ENCODE peak calls at places on chromosomes 13 and 19, in eight cellular contexts. F is adrenal gland, U is A549, O is stomach, T is Peyer's patch, X is sigmoid colon, M is transverse colon, I is uterus. A is an unnamed sample. For H3K4me1, the result is how much of the 10 kb centered on the place peaks cover.

GRCh38 chr13:39892731-39893293 is 237.3 kb downstream of the COG6 start:
- DNase-seq in F (no peak), U (no peak), O (no peak), T (peak), X (no peak), M (no peak), I (peak), A (peak)

GRCh38 chr13:40304391-40304790 is 362.1 kb downstream of the FOXO1 start:
- DNase-seq in F (no peak), U (no peak), O (no peak), T (no peak), X (no peak), M (no peak), I (no peak), A (no peak)

GRCh38 chr19:38061294-38061693 is 154.3 kb downstream of the SIPA1L3 start:
- DNase-seq in F (no peak), U (peak), O (no peak), T (no peak), X (no peak), M (no peak), I (no peak), A (no peak)

GRCh38 chr13:51249254-51249653 is 27.1 kb downstream of the FAM124A start:
- DNase-seq in F (no peak), U (no peak), O (no peak), T (no peak), X (no peak), M (no peak), I (no peak), A (no peak)

GRCh38 chr19:39934584-39935233 is at the start of gene FCGBP:
- DNase-seq in F (no peak), U (no peak), O (peak), T (peak), X (peak), M (peak), I (no peak), A (no peak)

GRCh38 chr13:110617326-110618072 is 2.2 kb downstream of the NAXD start:
- DNase-seq in F (peak), U (no peak), O (peak), T (peak), X (peak), M (peak), I (peak), A (no peak)

GRCh38 chr13:110409581-110409992 is 102.5 kb downstream of the COL4A2 start:
- DNase-seq in F (peak), U (no peak), O (no peak), T (no peak), X (no peak), M (no peak), I (peak), A (peak)

GRCh38 chr19:4555657-4556561 is 3.6 kb downstream of the SEMA6B start:
- DNase-seq in F (no peak), U (peak), O (no peak), T (peak), X (no peak), M (peak), I (no peak), A (no peak)

GRCh38 chr13:97194473-97194872 is 27.7 kb upstream of the MBNL2 start:
- DNase-seq in F (no peak), U (no peak), O (no peak), T (no peak), X (no peak), M (no peak), I (no peak), A (no peak)

GRCh38 chr19:53664152-53664551 is 32.4 kb downstream of the DPRX start:
- DNase-seq in F (no peak), U (no peak), O (no peak), T (no peak), X (no peak), M (no peak), I (no peak), A (no peak)

GRCh38 chr19:56603829-56604228 is 8.7 kb downstream of the ZNF71 start:
- DNase-seq in F (no peak), U (no peak), O (no peak), T (no peak), X (no peak), M (no peak), I (no peak), A (peak)

GRCh38 chr19:49097453-49098288 is 12.4 kb downstream of the SNRNP70 start:
- DNase-seq in F (peak), U (peak), O (peak), T (peak), X (peak), M (peak), I (peak), A (peak)

GRCh38 chr13:24495151-24495729 is 17.3 kb downstream of the PARP4 start:
- DNase-seq in F (no peak), U (no peak), O (no peak), T (no peak), X (no peak), M (no peak), I (no peak), A (no peak)

GRCh38 chr13:27353166-27353583 is 71.2 kb upstream of the GTF3A start:
- DNase-seq in F (no peak), U (no peak), O (no peak), T (no peak), X (no peak), M (no peak), I (no peak), A (no peak)

GRCh38 chr13:25069236-25069635 is 26.7 kb upstream of the PABPC3 start:
- DNase-seq in F (no peak), U (no peak), O (no peak), T (no peak), X (no peak), M (no peak), I (no peak), A (no peak)

GRCh38 chr13:34943675-34944634 is 1.9 kb downstream of the NBEA start:
- DNase-seq in F (no peak), U (no peak), O (no peak), T (no peak), X (no peak), M (no peak), I (no peak), A (no peak)

GRCh38 chr13:93169980-93170379 is 56.6 kb upstream of the GPC6 start:
- DNase-seq in F (no peak), U (peak), O (no peak), T (no peak), X (no peak), M (no peak), I (no peak), A (no peak)

GRCh38 chr13:40777166-40777956 is 6.4 kb upstream of the MRPS31 start:
- DNase-seq in F (peak), U (peak), O (no peak), T (peak), X (no peak), M (peak), I (peak), A (no peak)

GRCh38 chr13:94617389-94618000 is 15.8 kb downstream of the GPR180 start:
- DNase-seq in F (no peak), U (no peak), O (no peak), T (no peak), X (no peak), M (no peak), I (no peak), A (no peak)

GRCh38 chr13:37406031-37406430 is 192.5 kb downstream of the POSTN start:
- DNase-seq in F (no peak), U (no peak), O (no peak), T (no peak), X (no peak), M (no peak), I (no peak), A (no peak)

GRCh38 chr13:73741111-73741510 is 393.1 kb downstream of the KLF12 start:
- DNase-seq in F (no peak), U (no peak), O (no peak), T (no peak), X (no peak), M (no peak), I (no peak), A (no peak)

DNA sequence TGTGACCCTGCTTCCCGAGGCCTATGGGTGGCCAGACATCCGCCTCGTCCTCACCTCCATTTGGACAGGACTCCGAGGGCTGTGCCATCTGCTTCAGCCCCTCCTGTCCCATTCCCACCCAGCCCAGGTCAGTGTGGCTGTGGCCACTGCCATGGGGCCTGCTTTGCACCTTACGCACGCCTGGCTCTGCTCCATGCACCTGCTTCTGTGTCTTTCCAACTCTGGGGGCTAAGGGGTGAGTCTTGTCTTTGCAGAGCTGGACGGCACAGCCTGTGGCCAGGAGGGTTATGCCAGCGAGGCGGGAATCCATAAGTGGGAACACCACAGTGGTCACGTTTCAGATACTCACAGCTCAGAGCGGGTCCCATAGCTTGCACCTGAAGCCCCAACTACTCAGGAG is 5.2 kb upstream of the ZNF554 start:
- DNase-seq in F (no peak), U (no peak), O (no peak), T (no peak), X (no peak), M (no peak), I (no peak), A (peak)
- TF ChIP-seq POLR2A in F (no peak), U (no peak), O (no peak), T (no peak), X (no peak), M (no peak), I (no peak), A (no peak)

DNA sequence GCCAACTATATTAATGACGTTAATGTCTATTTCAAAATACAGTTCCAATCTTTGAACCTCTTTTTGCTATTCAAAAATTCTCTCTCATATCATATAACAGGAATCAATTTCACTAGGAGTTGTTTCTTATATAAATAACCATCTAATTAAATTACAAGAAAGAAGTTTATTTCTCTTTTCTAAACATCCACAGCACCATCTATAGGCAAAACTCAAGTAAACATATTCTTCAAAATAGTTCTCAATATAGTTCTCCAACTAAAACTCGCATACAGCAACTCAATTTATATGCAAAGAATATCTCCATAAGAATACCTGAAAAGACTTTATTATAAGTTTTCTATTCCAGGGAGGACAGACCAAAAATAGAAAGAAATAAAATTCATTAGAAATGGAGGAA is 65.6 kb downstream of the RBM26 start:
- DNase-seq in F (no peak), U (no peak), O (no peak), T (no peak), X (no peak), M (no peak), I (no peak), A (no peak)
- TF ChIP-seq CTCF in F (no peak), U (no peak), O (no peak), T (no peak), X (no peak), M (no peak), I (no peak), A (no peak)

DNA sequence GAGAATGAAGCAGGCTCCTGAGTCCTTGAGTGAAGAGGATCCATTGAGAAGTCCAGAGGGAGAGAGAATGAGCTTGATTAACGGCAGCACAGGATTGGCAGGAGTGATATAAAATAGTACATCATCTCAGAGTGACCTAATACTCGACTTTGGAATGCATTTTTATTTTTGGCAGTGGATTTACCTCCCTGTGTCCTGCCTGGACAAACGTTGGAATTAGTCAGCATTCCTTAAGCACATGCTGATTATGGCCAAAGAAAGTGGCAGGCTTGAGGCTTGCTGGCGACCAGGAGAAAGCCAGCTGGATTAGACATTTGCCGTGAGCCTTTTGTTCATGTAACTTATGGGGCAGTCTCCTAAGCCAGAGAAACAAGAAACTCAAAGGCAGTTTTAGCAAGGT is 22.9 kb downstream of the LRCH1 start:
- DNase-seq in F (peak), U (peak), O (no peak), T (no peak), X (no peak), M (no peak), I (no peak), A (no peak)
- H3K4me1 ChIP-seq in F (under half), U (half or more), O (half or more), T (under half), X (half or more), M (under half), I (under half), A (under half)

GRCh38 chr19:656751-657559 is 6.1 kb downstream of the RNF126 start:
- DNase-seq in F (no peak), U (no peak), O (no peak), T (no peak), X (no peak), M (no peak), I (no peak), A (peak)
- TF ChIP-seq POLR2A in F (no peak), U (no peak), O (no peak), T (no peak), X (no peak), M (no peak), I (no peak), A (no peak)

GRCh38 chr13:90420683-90421082 is 926.8 kb upstream of the MIR17HG start:
- DNase-seq in F (no peak), U (no peak), O (no peak), T (no peak), X (no peak), M (no peak), I (no peak), A (no peak)
- TF ChIP-seq CTCF in F (no peak), U (no peak), O (no peak), T (no peak), X (no peak), M (no peak), I (no peak), A (no peak)

DNA sequence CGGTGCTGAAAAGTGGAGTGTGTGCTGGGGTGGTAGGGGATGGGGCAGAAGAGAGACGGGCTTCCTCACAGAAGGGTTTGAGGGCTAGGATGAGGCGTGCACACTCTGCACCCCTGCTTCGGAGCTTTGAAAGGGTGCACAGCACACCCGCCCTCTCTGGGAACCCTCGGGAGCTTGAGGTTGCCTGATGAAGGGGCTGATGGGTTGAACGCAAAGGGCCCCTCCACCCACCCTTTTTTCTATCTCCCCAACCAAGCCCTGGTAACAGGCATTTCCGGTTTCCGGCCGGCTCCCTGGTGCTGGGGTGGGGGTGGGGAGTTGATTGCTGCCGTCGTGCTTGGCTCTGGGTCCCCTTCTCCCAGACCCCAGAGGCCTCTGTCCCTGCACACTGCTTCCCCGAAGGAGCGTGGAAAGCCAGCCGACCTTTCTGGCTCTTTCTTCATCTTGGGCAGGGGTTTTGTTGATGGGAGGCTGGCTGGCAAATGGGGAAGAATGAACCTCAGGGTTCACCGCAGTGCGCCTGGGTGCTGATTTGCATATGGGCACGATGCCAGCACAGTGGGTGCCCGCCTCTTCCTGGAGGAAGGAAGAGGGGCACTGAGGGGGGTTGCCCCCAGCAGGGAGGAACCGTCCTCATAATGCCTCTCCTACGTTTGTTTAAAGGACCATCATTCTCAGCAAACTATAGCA is 29.0 kb downstream of the VAV1 start:
- DNase-seq in F (peak), U (peak), O (peak), T (peak), X (peak), M (peak), I (peak), A (peak)
- H3K4me1 ChIP-seq in F (under half), U (under half), O (under half), T (under half), X (under half), M (under half), I (under half), A (under half)

GRCh38 chr19:44660081-44660480 is 11.2 kb upstream of the CEACAM19 start:
- DNase-seq in F (no peak), U (no peak), O (no peak), T (no peak), X (no peak), M (no peak), I (no peak), A (no peak)
- TF ChIP-seq POLR2A in F (no peak), U (no peak), O (no peak), T (no peak), X (no peak), M (no peak), I (no peak), A (no peak)

A was measured in heart left ventricle.